ENCODE peak calls at places on chromosomes 13 and 19, in nine cellular contexts. One of them, this sample, is unnamed.

GRCh38 chr13:44815507-44816074 is 173.7 kb downstream of the NUFIP1 start:
- DNase-seq in adrenal gland: peak; percentile 89
- DNase-seq in uterus: peak; percentile 45
- DNase-seq in suprapubic skin: no peak
- DNase-seq in tibial nerve: peak; percentile 22
- DNase-seq in vagina: no peak
- DNase-seq in lower leg skin: peak; percentile 47
- DNase-seq in spleen: no peak
- DNase-seq in thyroid gland: peak; percentile 50
- DNase-seq in this sample: no peak

GRCh38 chr13:106589716-106590115 is 21.8 kb upstream of the ARGLU1 start:
- DNase-seq in lower leg skin: no peak
- DNase-seq in tibial nerve: no peak
- DNase-seq in suprapubic skin: no peak
- DNase-seq in thyroid gland: no peak
- DNase-seq in spleen: no peak
- DNase-seq in adrenal gland: no peak
- DNase-seq in uterus: no peak
- DNase-seq in vagina: no peak
- DNase-seq in this sample: no peak

GRCh38 chr19:40223135-40223822 is 3.2 kb downstream of the CCNP start:
- DNase-seq in suprapubic skin: no peak
- DNase-seq in tibial nerve: no peak
- DNase-seq in lower leg skin: no peak
- DNase-seq in spleen: no peak
- DNase-seq in adrenal gland: no peak
- DNase-seq in vagina: no peak
- DNase-seq in uterus: no peak
- DNase-seq in thyroid gland: no peak
- DNase-seq in this sample: peak; percentile 75

GRCh38 chr13:24106429-24106828 is 54.1 kb upstream of the SPATA13 start:
- DNase-seq in thyroid gland: peak; percentile 7
- DNase-seq in tibial nerve: no peak
- DNase-seq in suprapubic skin: no peak
- DNase-seq in spleen: no peak
- DNase-seq in lower leg skin: no peak
- DNase-seq in uterus: no peak
- DNase-seq in vagina: no peak
- DNase-seq in adrenal gland: no peak
- DNase-seq in this sample: no peak

GRCh38 chr13:92158335-92158734 is 759.9 kb downstream of the GPC5 start:
- DNase-seq in thyroid gland: no peak
- DNase-seq in spleen: no peak
- DNase-seq in uterus: no peak
- DNase-seq in lower leg skin: no peak
- DNase-seq in suprapubic skin: no peak
- DNase-seq in adrenal gland: no peak
- DNase-seq in vagina: no peak
- DNase-seq in tibial nerve: no peak
- DNase-seq in this sample: no peak

GRCh38 chr19:38433268-38433733 is at the start of gene RYR1:
- DNase-seq in uterus: no peak
- DNase-seq in tibial nerve: peak; percentile 36
- DNase-seq in lower leg skin: peak; percentile 31
- DNase-seq in suprapubic skin: no peak
- DNase-seq in vagina: no peak
- DNase-seq in thyroid gland: peak; percentile 15
- DNase-seq in adrenal gland: peak; percentile 59
- DNase-seq in spleen: peak; percentile 91
- DNase-seq in this sample: peak; percentile 48

GRCh38 chr19:46404884-46405658 is 8.3 kb downstream of the CCDC8 start:
- DNase-seq in tibial nerve: no peak
- DNase-seq in lower leg skin: no peak
- DNase-seq in adrenal gland: no peak
- DNase-seq in suprapubic skin: no peak
- DNase-seq in spleen: peak; percentile 45
- DNase-seq in uterus: no peak
- DNase-seq in vagina: no peak
- DNase-seq in thyroid gland: no peak
- DNase-seq in this sample: no peak

GRCh38 chr13:108268713-108269112 is 805 bp upstream of the TNFSF13B start:
- DNase-seq in lower leg skin: no peak
- DNase-seq in thyroid gland: peak; percentile 19
- DNase-seq in suprapubic skin: no peak
- DNase-seq in vagina: no peak
- DNase-seq in tibial nerve: no peak
- DNase-seq in adrenal gland: no peak
- DNase-seq in spleen: no peak
- DNase-seq in uterus: no peak
- DNase-seq in this sample: no peak

GRCh38 chr19:44723952-44724319 is 24.6 kb upstream of the BCL3 start:
- DNase-seq in thyroid gland: peak; percentile 83
- DNase-seq in lower leg skin: peak; percentile 78
- DNase-seq in tibial nerve: peak; percentile 80
- DNase-seq in spleen: peak; percentile 95
- DNase-seq in suprapubic skin: peak; percentile 87
- DNase-seq in adrenal gland: peak; percentile 90
- DNase-seq in vagina: no peak
- DNase-seq in uterus: peak; percentile 79
- DNase-seq in this sample: peak; percentile 92

GRCh38 chr13:35840991-35841604 is 290.1 kb downstream of the DCLK1 start:
- DNase-seq in thyroid gland: no peak
- DNase-seq in vagina: no peak
- DNase-seq in lower leg skin: no peak
- DNase-seq in adrenal gland: no peak
- DNase-seq in tibial nerve: peak; percentile 48
- DNase-seq in spleen: no peak
- DNase-seq in suprapubic skin: no peak
- DNase-seq in uterus: peak; percentile 43
- DNase-seq in this sample: no peak

GRCh38 chr13:93002071-93002470 is 224.5 kb upstream of the GPC6 start:
- DNase-seq in tibial nerve: no peak
- DNase-seq in adrenal gland: no peak
- DNase-seq in spleen: no peak
- DNase-seq in suprapubic skin: no peak
- DNase-seq in uterus: no peak
- DNase-seq in thyroid gland: no peak
- DNase-seq in vagina: no peak
- DNase-seq in lower leg skin: no peak
- DNase-seq in this sample: no peak

GRCh38 chr13:50080856-50081105 is 65.5 kb downstream of the KCNRG start:
- DNase-seq in thyroid gland: no peak
- DNase-seq in adrenal gland: no peak
- DNase-seq in tibial nerve: no peak
- DNase-seq in vagina: no peak
- DNase-seq in spleen: no peak
- DNase-seq in suprapubic skin: no peak
- DNase-seq in lower leg skin: no peak
- DNase-seq in uterus: no peak
- DNase-seq in this sample: no peak

GRCh38 chr13:94966380-94966779 is 254.0 kb upstream of the SOX21 start:
- DNase-seq in vagina: no peak
- DNase-seq in adrenal gland: no peak
- DNase-seq in suprapubic skin: no peak
- DNase-seq in thyroid gland: no peak
- DNase-seq in spleen: no peak
- DNase-seq in lower leg skin: no peak
- DNase-seq in uterus: no peak
- DNase-seq in tibial nerve: no peak
- DNase-seq in this sample: no peak

DNA sequence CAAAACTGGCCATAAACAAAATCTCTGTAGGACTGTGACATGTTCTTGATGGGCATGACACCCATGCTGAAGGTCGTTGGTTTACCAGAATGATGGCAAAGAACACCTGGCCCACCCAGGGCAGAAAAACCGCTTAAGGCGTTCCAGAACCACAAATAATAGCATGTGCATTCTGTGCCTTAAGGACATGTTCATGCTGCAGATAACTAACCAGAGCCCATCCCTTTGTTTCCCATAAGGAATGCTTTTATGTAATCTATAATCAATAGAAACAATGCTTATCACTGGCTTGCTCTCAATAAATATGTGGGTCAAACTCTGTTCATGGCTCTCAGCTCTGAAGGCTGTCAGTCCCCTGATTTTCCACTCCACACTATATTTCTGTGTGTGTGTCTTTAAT is 11.2 kb upstream of the ZNF578 start:
- DNase-seq in tibial nerve: no peak
- DNase-seq in lower leg skin: no peak
- DNase-seq in spleen: no peak
- DNase-seq in adrenal gland: no peak
- DNase-seq in suprapubic skin: no peak
- DNase-seq in vagina: no peak
- DNase-seq in thyroid gland: no peak
- DNase-seq in uterus: no peak
- DNase-seq in this sample: no peak
- TF ChIP-seq POLR2A in tibial nerve: no peak
- TF ChIP-seq POLR2A in lower leg skin: no peak
- TF ChIP-seq POLR2A in spleen: no peak
- TF ChIP-seq POLR2A in adrenal gland: no peak
- TF ChIP-seq POLR2A in suprapubic skin: no peak
- TF ChIP-seq POLR2A in vagina: no peak
- TF ChIP-seq POLR2A in thyroid gland: no peak
- TF ChIP-seq POLR2A in uterus: no peak
- TF ChIP-seq POLR2A in this sample: no peak

DNA sequence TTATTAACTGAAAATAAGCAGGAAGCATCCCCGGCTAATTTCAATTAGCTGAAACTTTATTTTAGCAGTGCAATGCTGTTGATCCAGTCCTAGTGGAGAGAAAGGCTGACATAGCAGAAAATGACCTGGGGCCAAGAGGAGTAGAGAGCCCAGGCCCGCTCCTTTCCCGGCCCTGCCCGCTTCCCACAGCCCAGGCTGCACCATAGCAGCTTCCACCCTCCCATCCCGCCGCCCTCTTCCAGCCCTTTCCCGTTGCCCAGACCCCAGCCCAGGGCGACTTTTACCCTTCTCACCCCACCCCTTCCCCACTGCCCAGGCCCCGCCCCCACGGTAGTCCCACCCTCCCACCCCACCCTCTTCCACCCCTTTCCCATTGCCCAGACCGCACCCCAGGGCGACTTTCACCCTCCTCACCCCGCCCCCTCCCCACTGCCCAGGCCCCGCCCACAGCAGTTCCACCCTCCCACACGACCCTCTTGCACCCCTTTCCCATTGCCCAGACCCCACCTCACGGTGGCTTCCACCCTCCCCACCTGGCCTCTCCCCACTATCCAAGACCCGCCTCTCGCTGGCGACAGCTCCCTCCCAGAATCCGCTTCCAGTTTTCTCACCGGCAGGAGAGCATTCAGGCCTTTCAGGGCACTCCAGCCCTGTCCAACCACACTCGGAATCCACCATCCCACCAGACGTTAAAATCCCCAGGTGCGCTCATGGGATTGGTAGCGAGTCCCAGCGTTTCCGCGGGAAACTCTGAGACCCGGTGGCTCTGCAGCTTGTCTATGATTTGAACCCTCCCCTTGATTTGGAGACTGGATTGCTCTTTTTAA is 8.3 kb downstream of the ZNF160 start:
- DNase-seq in vagina: no peak
- DNase-seq in uterus: no peak
- DNase-seq in thyroid gland: no peak
- DNase-seq in tibial nerve: no peak
- DNase-seq in spleen: no peak
- DNase-seq in suprapubic skin: no peak
- DNase-seq in lower leg skin: no peak
- DNase-seq in adrenal gland: no peak
- DNase-seq in this sample: no peak
- H3K4me3 ChIP-seq in vagina: no peak overlapping the region
- H3K4me3 ChIP-seq in uterus: no peak overlapping the region
- H3K4me3 ChIP-seq in thyroid gland: no peak overlapping the region
- H3K4me3 ChIP-seq in tibial nerve: no peak overlapping the region
- H3K4me3 ChIP-seq in spleen: no peak overlapping the region
- H3K4me3 ChIP-seq in suprapubic skin: no peak overlapping the region
- H3K4me3 ChIP-seq in lower leg skin: no peak overlapping the region
- H3K4me3 ChIP-seq in adrenal gland: no peak overlapping the region
- H3K4me3 ChIP-seq in this sample: no peak overlapping the region

GRCh38 chr13:61136515-61136914 is 279.1 kb downstream of the PCDH20 start:
- DNase-seq in thyroid gland: no peak
- DNase-seq in spleen: no peak
- DNase-seq in suprapubic skin: no peak
- DNase-seq in adrenal gland: no peak
- DNase-seq in vagina: no peak
- DNase-seq in lower leg skin: no peak
- DNase-seq in uterus: no peak
- DNase-seq in tibial nerve: no peak
- DNase-seq in this sample: no peak

GRCh38 chr13:61135583-61135982 is 280.1 kb downstream of the PCDH20 start:
- DNase-seq in thyroid gland: no peak
- DNase-seq in adrenal gland: no peak
- DNase-seq in vagina: no peak
- DNase-seq in suprapubic skin: no peak
- DNase-seq in uterus: no peak
- DNase-seq in lower leg skin: no peak
- DNase-seq in tibial nerve: no peak
- DNase-seq in spleen: no peak
- DNase-seq in this sample: no peak

GRCh38 chr13:61142506-61142905 is 273.1 kb downstream of the PCDH20 start:
- DNase-seq in uterus: no peak
- DNase-seq in thyroid gland: no peak
- DNase-seq in vagina: no peak
- DNase-seq in adrenal gland: no peak
- DNase-seq in tibial nerve: no peak
- DNase-seq in spleen: no peak
- DNase-seq in lower leg skin: no peak
- DNase-seq in suprapubic skin: no peak
- DNase-seq in this sample: no peak

GRCh38 chr13:61136101-61136500 is 279.5 kb downstream of the PCDH20 start:
- DNase-seq in thyroid gland: no peak
- DNase-seq in uterus: no peak
- DNase-seq in vagina: no peak
- DNase-seq in tibial nerve: no peak
- DNase-seq in spleen: no peak
- DNase-seq in lower leg skin: no peak
- DNase-seq in adrenal gland: no peak
- DNase-seq in suprapubic skin: no peak
- DNase-seq in this sample: no peak

DNA sequence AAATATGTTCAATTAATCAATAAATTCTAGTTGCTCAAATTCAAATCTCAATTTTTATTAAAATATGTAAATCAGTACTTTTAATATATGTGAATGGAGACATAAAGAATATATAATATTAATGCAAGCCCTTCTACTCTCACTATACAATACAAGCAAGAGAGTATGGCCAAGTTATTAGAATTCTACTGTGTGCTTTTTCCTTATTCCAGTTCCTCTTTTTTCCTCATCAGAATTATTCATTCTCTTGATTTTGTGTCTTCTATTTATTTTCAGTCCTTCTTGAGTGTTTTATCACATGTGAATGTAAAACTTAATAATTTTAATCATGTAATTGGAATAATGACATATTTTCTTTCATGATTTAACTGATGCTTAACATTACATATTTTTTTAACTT is 276.8 kb downstream of the PCDH20 start:
- DNase-seq in tibial nerve: no peak
- DNase-seq in spleen: no peak
- DNase-seq in suprapubic skin: no peak
- DNase-seq in lower leg skin: no peak
- DNase-seq in uterus: no peak
- DNase-seq in adrenal gland: no peak
- DNase-seq in vagina: no peak
- DNase-seq in thyroid gland: no peak
- DNase-seq in this sample: no peak
- TF ChIP-seq POLR2A in tibial nerve: no peak
- TF ChIP-seq POLR2A in spleen: no peak
- TF ChIP-seq POLR2A in suprapubic skin: no peak
- TF ChIP-seq POLR2A in lower leg skin: no peak
- TF ChIP-seq POLR2A in uterus: no peak
- TF ChIP-seq POLR2A in adrenal gland: no peak
- TF ChIP-seq POLR2A in vagina: no peak
- TF ChIP-seq POLR2A in thyroid gland: no peak
- TF ChIP-seq POLR2A in this sample: no peak

GRCh38 chr19:1252818-1253513 is 4.6 kb downstream of the MIDN start:
- DNase-seq in thyroid gland: peak; percentile 87
- DNase-seq in vagina: no peak
- DNase-seq in tibial nerve: peak; percentile 87
- DNase-seq in spleen: peak; percentile 98
- DNase-seq in uterus: peak; percentile 96
- DNase-seq in suprapubic skin: peak; percentile 96
- DNase-seq in lower leg skin: peak; percentile 93
- DNase-seq in adrenal gland: peak; percentile 96
- DNase-seq in this sample: peak; percentile 92
- H3K4me3 ChIP-seq in thyroid gland: peak overlapping the region; percentile 83
- H3K4me3 ChIP-seq in vagina: peak overlapping the region; percentile 85
- H3K4me3 ChIP-seq in tibial nerve: peak overlapping the region; percentile 91
- H3K4me3 ChIP-seq in spleen: peak overlapping the region; percentile 91
- H3K4me3 ChIP-seq in uterus: peak overlapping the region; percentile 70
- H3K4me3 ChIP-seq in suprapubic skin: peak overlapping the region; percentile 92
- H3K4me3 ChIP-seq in lower leg skin: peak overlapping the region; percentile 11
- H3K4me3 ChIP-seq in adrenal gland: no peak overlapping the region
- H3K4me3 ChIP-seq in this sample: peak overlapping the region; percentile 93

This sample was measured in Peyer's patch.